ENCODE peak calls at places on chromosomes 11 and 22, in ten cellular contexts. Y is stomach, K is SK-N-SH, Z is GM12878, X is transverse colon, H is upper lobe of left lung, T is sigmoid colon, C is K562, U is HepG2, O is suprapubic skin. G is an unnamed sample.
A peak's percentile ranks its signal among the peaks of the same experiment; 100 is the strongest.

GRCh38 chr22:24189249-24190158 is 8.2 kb downstream of the SUSD2 start:
- DNase-seq in Y (peak; percentile 84), K (peak; percentile 95), Z (no peak), X (peak; percentile 73), H (peak; percentile 92), T (peak; percentile 87), C (peak; percentile 76), U (peak; percentile 52), O (peak; percentile 84), G (no peak)

GRCh38 chr11:128318856-128319474 is 268.4 kb downstream of the ETS1 start:
- DNase-seq in Y (no peak), K (no peak), Z (peak; percentile 93), X (no peak), H (no peak), T (no peak), C (no peak), U (no peak), O (no peak), G (peak; percentile 31)

GRCh38 chr11:129976371-129976770 is 26.3 kb downstream of the PRDM10 start:
- DNase-seq in Y (no peak), K (no peak), Z (no peak), X (no peak), H (no peak), T (no peak), C (no peak), U (no peak), O (no peak), G (no peak)

GRCh38 chr22:23789638-23790037 is 2.9 kb downstream of the SMARCB1 start:
- DNase-seq in Y (no peak), K (peak; percentile 56), Z (no peak), X (no peak), H (no peak), T (no peak), C (no peak), U (peak; percentile 71), O (no peak), G (no peak)

GRCh38 chr22:19571207-19571795 is 47.1 kb upstream of the CLDN5 start:
- DNase-seq in Y (no peak), K (no peak), Z (no peak), X (no peak), H (no peak), T (no peak), C (peak; percentile 31), U (no peak), O (no peak), G (no peak)

GRCh38 chr11:2214527-2215229 is 43.1 kb upstream of the TH start:
- DNase-seq in Y (no peak), K (peak; percentile 43), Z (no peak), X (no peak), H (peak; percentile 15), T (peak; percentile 35), C (peak; percentile 3), U (peak; percentile 16), O (peak; percentile 58), G (no peak)

GRCh38 chr11:125978778-125979378 is 33.0 kb downstream of the VSIG10L2 start:
- DNase-seq in Y (no peak), K (no peak), Z (no peak), X (no peak), H (no peak), T (no peak), C (no peak), U (no peak), O (no peak), G (no peak)

GRCh38 chr11:122772945-122773344 is 65.4 kb upstream of the CRTAM start:
- DNase-seq in Y (no peak), K (no peak), Z (no peak), X (no peak), H (no peak), T (no peak), C (no peak), U (no peak), O (no peak), G (no peak)

GRCh38 chr11:116478676-116479075 is 294.1 kb downstream of the BUD13 start:
- DNase-seq in Y (no peak), K (no peak), Z (no peak), X (no peak), H (no peak), T (no peak), C (no peak), U (no peak), O (no peak), G (no peak)

GRCh38 chr11:70833011-70833410 is 419.4 kb downstream of the SHANK2 start:
- DNase-seq in Y (no peak), K (no peak), Z (no peak), X (no peak), H (no peak), T (no peak), C (no peak), U (no peak), O (no peak), G (no peak)

GRCh38 chr11:103851166-103851651 is 185.2 kb upstream of the DDI1 start:
- DNase-seq in Y (no peak), K (no peak), Z (no peak), X (no peak), H (no peak), T (no peak), C (no peak), U (no peak), O (no peak), G (no peak)

GRCh38 chr11:68660066-68660810 is 24.1 kb upstream of the GAL start:
- DNase-seq in Y (no peak), K (no peak), Z (no peak), X (no peak), H (peak; percentile 14), T (no peak), C (no peak), U (no peak), O (no peak), G (no peak)

GRCh38 chr11:134466035-134466908 is 54.2 kb upstream of the B3GAT1 start:
- DNase-seq in Y (peak; percentile 66), K (no peak), Z (no peak), X (peak; percentile 77), H (peak; percentile 33), T (peak; percentile 27), C (no peak), U (no peak), O (no peak), G (no peak)

GRCh38 chr11:17750013-17750816 is 15.6 kb downstream of the KCNC1 start:
- DNase-seq in Y (no peak), K (no peak), Z (no peak), X (no peak), H (no peak), T (peak; percentile 48), C (no peak), U (no peak), O (no peak), G (no peak)

GRCh38 chr11:17748044-17748443 is 13.5 kb downstream of the KCNC1 start:
- DNase-seq in Y (no peak), K (no peak), Z (no peak), X (no peak), H (no peak), T (peak; percentile 24), C (no peak), U (no peak), O (no peak), G (no peak)

GRCh38 chr11:17750817-17751165 is 16.2 kb downstream of the KCNC1 start:
- DNase-seq in Y (no peak), K (no peak), Z (no peak), X (no peak), H (no peak), T (no peak), C (no peak), U (no peak), O (no peak), G (no peak)

GRCh38 chr11:17747131-17747955 is 12.8 kb downstream of the KCNC1 start:
- DNase-seq in Y (no peak), K (no peak), Z (no peak), X (no peak), H (no peak), T (peak; percentile 57), C (no peak), U (no peak), O (peak; percentile 55), G (no peak)

GRCh38 chr11:17748761-17749721 is 14.5 kb downstream of the KCNC1 start:
- DNase-seq in Y (no peak), K (no peak), Z (no peak), X (no peak), H (no peak), T (peak; percentile 51), C (no peak), U (no peak), O (peak; percentile 40), G (no peak)
- TF ChIP-seq EP300 in Y (no peak), K (no peak), Z (no peak), X (no peak), H (no peak), T (no peak), C (no peak), U (no peak), O (no peak), G (no peak)

DNA sequence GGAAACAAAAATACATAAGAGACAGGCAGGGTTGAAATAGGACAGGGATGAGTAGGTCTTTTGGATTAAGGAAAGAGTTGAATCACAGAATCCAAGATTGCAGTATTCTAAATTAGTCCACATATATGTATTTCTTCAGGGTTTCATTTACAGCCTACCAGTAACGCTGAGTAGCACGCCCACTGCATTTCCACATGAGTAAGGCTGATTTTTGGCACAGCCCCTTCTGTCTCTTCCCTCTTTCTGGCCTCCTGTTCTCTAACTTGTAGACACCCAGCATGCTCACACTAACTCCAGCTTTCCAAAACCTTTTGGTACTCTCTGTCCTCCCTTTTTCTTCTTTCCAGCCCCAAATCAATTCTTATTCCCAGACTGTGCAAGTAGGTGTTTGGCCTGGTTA is 3.7 kb upstream of the SIK2 start:
- DNase-seq in Y (no peak), K (no peak), Z (no peak), X (no peak), H (no peak), T (peak; percentile 70), C (no peak), U (no peak), O (no peak), G (no peak)
- TF ChIP-seq POLR2AphosphoS5 in Y (no peak), K (no peak), Z (no peak), X (no peak), H (no peak), T (no peak), C (no peak), U (no peak), O (no peak), G (no peak)

DNA sequence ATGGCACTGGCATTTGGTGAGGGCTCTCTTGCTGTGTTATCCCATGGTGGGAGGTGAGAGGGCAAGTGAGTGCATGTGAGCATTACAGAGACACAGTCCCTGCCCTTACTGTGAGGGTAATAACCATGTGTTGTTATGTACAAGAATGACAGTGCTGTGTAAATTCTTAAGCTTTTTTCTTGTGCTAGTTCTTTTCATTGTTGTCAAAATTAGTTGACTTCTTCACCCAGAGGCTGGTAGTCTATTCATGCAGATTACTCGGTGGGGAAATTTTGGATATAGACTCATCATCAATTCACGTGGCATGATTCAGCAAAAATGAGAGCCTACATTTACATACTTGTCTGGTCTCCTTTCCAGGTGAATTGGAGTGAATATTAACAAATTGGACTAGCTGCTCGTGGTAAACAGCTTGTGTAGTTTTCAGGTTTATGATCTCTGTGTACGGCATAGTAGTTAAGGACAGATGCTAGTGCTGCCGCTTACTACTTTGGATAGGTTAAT is 49.3 kb downstream of the ATXN10 start:
- DNase-seq in Y (no peak), K (no peak), Z (no peak), X (no peak), H (no peak), T (no peak), C (no peak), U (no peak), O (no peak), G (no peak)
- TF ChIP-seq EP300 in Y (no peak), K (no peak), Z (no peak), X (no peak), H (no peak), T (no peak), C (no peak), U (no peak), O (no peak), G (no peak)

GRCh38 chr11:73218106-73218829 is at the start of gene P2RY2:
- DNase-seq in Y (peak; percentile 85), K (peak; percentile 86), Z (no peak), X (peak; percentile 91), H (peak; percentile 94), T (peak; percentile 73), C (no peak), U (peak; percentile 53), O (peak; percentile 80), G (no peak)
- TF ChIP-seq POLR2AphosphoS5 in Y (no peak), K (no peak), Z (no peak), X (peak; percentile 22), H (peak; percentile 42), T (no peak), C (no peak), U (no peak), O (no peak), G (no peak)

G was measured in esophagus muscularis mucosa.